ENCODE peak calls at places on chromosomes 16 and 17, in six cellular contexts. One of them, this sample, is unnamed.

GRCh38 chr17:61253293-61253801 is 146.3 kb upstream of the TBX2 start:
- DNase-seq in activated T-cell treated with anti-CD3 and anti-CD28 coated beads, Interleukin-2, amount 50 U/mL, for 72 hours: no peak
- DNase-seq in A673: no peak
- DNase-seq in mucosa of descending colon: no peak
- DNase-seq in NCI-H2107: no peak
- DNase-seq in NCI-H2081 treated with DMSO at 0.1 percent for 48 hours: no peak
- DNase-seq in this sample: no peak

GRCh38 chr16:12159028-12159427 is 182.5 kb downstream of the SNX29 start:
- DNase-seq in activated T-cell treated with anti-CD3 and anti-CD28 coated beads, Interleukin-2, amount 50 U/mL, for 72 hours: no peak
- DNase-seq in A673: no peak
- DNase-seq in mucosa of descending colon: no peak
- DNase-seq in NCI-H2107: no peak
- DNase-seq in NCI-H2081 treated with DMSO at 0.1 percent for 48 hours: no peak
- DNase-seq in this sample: no peak

GRCh38 chr16:72797606-72798005 is 250.3 kb downstream of the ZFHX3 start:
- DNase-seq in activated T-cell treated with anti-CD3 and anti-CD28 coated beads, Interleukin-2, amount 50 U/mL, for 72 hours: no peak
- DNase-seq in A673: no peak
- DNase-seq in mucosa of descending colon: no peak
- DNase-seq in NCI-H2107: no peak
- DNase-seq in NCI-H2081 treated with DMSO at 0.1 percent for 48 hours: no peak
- DNase-seq in this sample: no peak

GRCh38 chr17:68455756-68456528 is 1.4 kb downstream of the WIPI1 start:
- DNase-seq in activated T-cell treated with anti-CD3 and anti-CD28 coated beads, Interleukin-2, amount 50 U/mL, for 72 hours: no peak
- DNase-seq in A673: no peak
- DNase-seq in mucosa of descending colon: no peak
- DNase-seq in NCI-H2107: peak
- DNase-seq in NCI-H2081 treated with DMSO at 0.1 percent for 48 hours: peak
- DNase-seq in this sample: no peak

GRCh38 chr16:4494746-4495490 is 18.7 kb downstream of the HMOX2 start:
- DNase-seq in activated T-cell treated with anti-CD3 and anti-CD28 coated beads, Interleukin-2, amount 50 U/mL, for 72 hours: no peak
- DNase-seq in A673: peak
- DNase-seq in mucosa of descending colon: no peak
- DNase-seq in NCI-H2107: no peak
- DNase-seq in NCI-H2081 treated with DMSO at 0.1 percent for 48 hours: no peak
- DNase-seq in this sample: no peak

GRCh38 chr16:9682320-9682719 is 499.9 kb downstream of the GRIN2A start:
- DNase-seq in activated T-cell treated with anti-CD3 and anti-CD28 coated beads, Interleukin-2, amount 50 U/mL, for 72 hours: no peak
- DNase-seq in A673: no peak
- DNase-seq in mucosa of descending colon: no peak
- DNase-seq in NCI-H2107: no peak
- DNase-seq in NCI-H2081 treated with DMSO at 0.1 percent for 48 hours: no peak
- DNase-seq in this sample: no peak

GRCh38 chr17:72387487-72387886 is 266.7 kb downstream of the SOX9 start:
- DNase-seq in activated T-cell treated with anti-CD3 and anti-CD28 coated beads, Interleukin-2, amount 50 U/mL, for 72 hours: no peak
- DNase-seq in A673: peak
- DNase-seq in mucosa of descending colon: no peak
- DNase-seq in NCI-H2107: no peak
- DNase-seq in NCI-H2081 treated with DMSO at 0.1 percent for 48 hours: no peak
- DNase-seq in this sample: no peak

GRCh38 chr17:41284546-41284945 is 9.0 kb downstream of the KRTAP9-7 start:
- DNase-seq in activated T-cell treated with anti-CD3 and anti-CD28 coated beads, Interleukin-2, amount 50 U/mL, for 72 hours: no peak
- DNase-seq in A673: peak
- DNase-seq in mucosa of descending colon: no peak
- DNase-seq in NCI-H2107: no peak
- DNase-seq in NCI-H2081 treated with DMSO at 0.1 percent for 48 hours: no peak
- DNase-seq in this sample: no peak

This sample was measured in stimulated activated CD4-positive, alpha-beta T cell treated with anti-CD3 and anti-CD28 coated beads, Interleukin-1b, Interleukin-23, amount 100 ng/mL, for 48 hours.